ENCODE peak calls at places on chromosomes 5 and 9, in four cellular contexts. V, W, E and G are unnamed samples.

GRCh38 chr9:74499770-74500583 is 2.8 kb downstream of the RORB start:
- DNase-seq in V (no peak), W (no peak), E (peak), G (no peak)

GRCh38 chr9:107361816-107362215 is 78.7 kb downstream of the RAD23B start:
- DNase-seq in V (peak), W (no peak), E (no peak), G (no peak)

GRCh38 chr5:161960314-161960713 is 107.3 kb upstream of the GABRG2 start:
- DNase-seq in V (no peak), W (no peak), E (no peak), G (no peak)

GRCh38 chr9:10144336-10144735 is 468.5 kb downstream of the PTPRD start:
- DNase-seq in V (no peak), W (no peak), E (no peak), G (no peak)

GRCh38 chr5:55033568-55033967 is 9.5 kb downstream of the GZMK start:
- DNase-seq in V (no peak), W (no peak), E (peak), G (no peak)

GRCh38 chr9:80320480-80320879 is 748.7 kb downstream of the TLE4 start:
- DNase-seq in V (no peak), W (no peak), E (peak), G (no peak)

GRCh38 chr9:18256574-18256973 is 217.4 kb upstream of the ADAMTSL1 start:
- DNase-seq in V (no peak), W (no peak), E (peak), G (peak)

GRCh38 chr5:73747696-73748380 is 121.8 kb downstream of the ARHGEF28 start:
- DNase-seq in V (no peak), W (no peak), E (no peak), G (no peak)

GRCh38 chr5:16897800-16898199 is 38.3 kb downstream of the MYO10 start:
- DNase-seq in V (no peak), W (no peak), E (no peak), G (no peak)

GRCh38 chr5:16902846-16903245 is 33.2 kb downstream of the MYO10 start:
- DNase-seq in V (no peak), W (peak), E (no peak), G (no peak)

GRCh38 chr5:16903480-16904300 is 32.4 kb downstream of the MYO10 start:
- DNase-seq in V (no peak), W (no peak), E (no peak), G (no peak)

GRCh38 chr5:16899171-16899570 is 36.9 kb downstream of the MYO10 start:
- DNase-seq in V (peak), W (no peak), E (no peak), G (no peak)

GRCh38 chr5:16901038-16901644 is 34.9 kb downstream of the MYO10 start:
- DNase-seq in V (no peak), W (no peak), E (no peak), G (no peak)
- TF ChIP-seq CTCF in V (no peak), W (no peak), E (no peak), G (no peak)

GRCh38 chr9:655875-656274 is 185.6 kb upstream of the DMRT1 start:
- DNase-seq in V (peak), W (peak), E (peak), G (no peak)
- TF ChIP-seq CTCF in V (no peak), W (no peak), E (no peak), G (no peak)

GRCh38 chr9:83707518-83707767 is 315 bp downstream of the UBQLN1 start:
- DNase-seq in V (peak), W (peak), E (no peak), G (no peak)

GRCh38 chr9:83708515-83709158 is 879 bp upstream of the UBQLN1 start:
- DNase-seq in V (peak), W (peak), E (peak), G (peak)

GRCh38 chr9:83706703-83707517 is 848 bp downstream of the UBQLN1 start:
- DNase-seq in V (peak), W (peak), E (peak), G (peak)

GRCh38 chr9:83707768-83708514 is at the start of gene UBQLN1:
- DNase-seq in V (peak), W (peak), E (peak), G (peak)
- TF ChIP-seq CTCF in V (no peak), W (peak), E (no peak), G (no peak)

DNA sequence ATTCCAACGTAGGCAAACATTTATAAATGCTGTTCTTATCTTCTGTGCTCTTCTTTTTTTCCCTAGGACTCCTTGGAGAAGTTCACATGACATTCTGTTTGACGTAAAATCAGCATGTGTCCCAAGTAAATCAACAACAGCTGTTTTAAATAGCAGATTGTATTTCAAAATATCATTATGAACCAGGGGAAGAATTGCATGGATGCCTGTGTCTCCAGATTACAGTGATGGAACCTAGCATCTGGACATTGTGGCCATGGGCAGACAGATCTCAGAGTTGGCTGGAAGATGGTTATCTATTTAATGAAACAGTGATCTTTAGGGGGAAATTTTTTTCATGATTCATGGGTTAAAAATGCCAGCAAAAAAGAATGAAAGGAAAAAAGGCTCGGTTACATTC is 222.0 kb downstream of the MAN2A1 start:
- DNase-seq in V (no peak), W (no peak), E (peak), G (no peak)
- TF ChIP-seq CTCF in V (no peak), W (no peak), E (no peak), G (no peak)

GRCh38 chr5:80656425-80656824 is 1.6 kb upstream of the DHFR start:
- DNase-seq in V (no peak), W (no peak), E (no peak), G (no peak)
- TF ChIP-seq CTCF in V (no peak), W (no peak), E (peak), G (no peak)

DNA sequence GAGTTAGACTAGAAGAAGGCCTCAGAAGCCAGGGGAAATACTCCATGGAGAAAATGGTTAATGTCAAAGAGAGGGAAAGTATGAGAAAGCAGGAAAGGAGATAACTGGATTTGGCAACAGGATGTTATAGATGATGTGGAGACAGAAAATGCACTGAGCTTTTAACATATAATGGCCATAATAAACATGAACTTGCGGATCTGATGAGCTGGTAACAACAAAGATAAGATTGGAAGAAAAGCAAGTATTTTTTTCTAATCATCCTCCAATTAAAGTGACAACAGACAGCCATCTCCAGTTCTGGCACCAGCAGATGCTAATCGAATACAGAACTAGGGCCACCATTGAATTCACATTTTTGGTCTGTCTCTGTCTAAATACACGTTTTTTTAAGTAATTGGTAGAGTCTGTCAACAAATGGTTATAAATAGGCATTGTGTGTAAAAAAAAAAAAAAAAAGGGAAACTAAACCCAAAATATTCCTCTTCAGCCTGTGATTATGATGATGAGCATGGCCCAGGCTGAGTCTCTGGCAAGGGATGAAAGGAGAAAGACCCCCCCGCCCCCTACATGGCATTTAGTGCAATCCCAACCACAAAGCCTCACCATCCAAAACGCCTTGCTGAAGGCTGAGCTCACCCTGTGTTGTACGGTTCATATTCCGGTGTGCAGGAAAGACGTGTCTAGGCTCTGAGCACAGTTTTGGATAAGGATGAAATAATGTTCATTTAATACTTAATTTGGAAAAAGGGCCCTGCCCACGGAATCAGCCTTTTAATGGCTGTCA is 149.6 kb upstream of the LHFPL2 start:
- DNase-seq in V (no peak), W (no peak), E (no peak), G (no peak)
- TF ChIP-seq CTCF in V (no peak), W (no peak), E (no peak), G (no peak)

GRCh38 chr5:148113243-148113642 is 49.5 kb downstream of the SPINK5 start:
- DNase-seq in V (no peak), W (no peak), E (no peak), G (no peak)

GRCh38 chr5:148104226-148104625 is 40.4 kb downstream of the SPINK5 start:
- DNase-seq in V (no peak), W (no peak), E (no peak), G (no peak)

DNA sequence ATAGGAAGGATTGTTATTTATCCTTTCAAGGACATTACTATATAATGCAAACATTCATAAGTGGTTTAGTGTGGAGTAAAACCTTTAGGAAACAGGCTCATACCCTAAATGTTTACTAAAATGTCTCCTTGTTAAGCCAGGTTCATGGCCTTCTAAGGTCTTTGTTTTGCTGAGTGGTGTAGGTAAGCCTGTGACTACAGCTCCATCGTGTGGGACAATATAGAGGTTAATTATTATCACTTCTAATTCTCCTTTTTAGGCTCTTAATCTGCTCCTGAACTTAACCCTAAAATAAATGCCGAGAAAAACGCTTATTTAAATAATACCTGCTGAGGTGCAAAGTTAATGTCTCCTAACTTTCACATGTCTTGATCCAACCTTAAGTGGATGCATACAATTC is 43.8 kb downstream of the SPINK5 start:
- DNase-seq in V (no peak), W (no peak), E (no peak), G (no peak)
- TF ChIP-seq CTCF in V (peak), W (peak), E (no peak), G (no peak)